ENCODE peak calls at places on chromosomes 4 and X, in seven cellular contexts. One of them, this sample, is unnamed.

GRCh38 chr4:121697626-121698025 is 846 bp upstream of the ANXA5 start:
- DNase-seq in effector memory CD4-positive, alpha-beta T cell: no peak
- DNase-seq in brain microvascular endothelial cell: no peak
- DNase-seq in tibial artery: no peak
- DNase-seq in cardiac muscle cell: no peak
- DNase-seq in body of pancreas: no peak
- DNase-seq in substantia nigra: no peak
- DNase-seq in this sample: no peak

GRCh38 chr4:184756399-184756798 is 22.5 kb upstream of the CENPU start:
- DNase-seq in effector memory CD4-positive, alpha-beta T cell: no peak
- DNase-seq in tibial artery: no peak
- DNase-seq in body of pancreas: no peak
- DNase-seq in brain microvascular endothelial cell: no peak
- DNase-seq in substantia nigra: no peak
- DNase-seq in cardiac muscle cell: no peak
- DNase-seq in this sample: no peak

GRCh38 chr4:155610143-155610542 is 56.5 kb upstream of the GUCY1A1 start:
- DNase-seq in body of pancreas: no peak
- DNase-seq in cardiac muscle cell: no peak
- DNase-seq in brain microvascular endothelial cell: no peak
- DNase-seq in effector memory CD4-positive, alpha-beta T cell: no peak
- DNase-seq in substantia nigra: no peak
- DNase-seq in tibial artery: no peak
- DNase-seq in this sample: no peak

GRCh38 chrX:155893513-155893912 is 12.4 kb downstream of the VAMP7 start:
- DNase-seq in cardiac muscle cell: no peak
- DNase-seq in substantia nigra: no peak
- DNase-seq in body of pancreas: no peak
- DNase-seq in tibial artery: no peak
- DNase-seq in brain microvascular endothelial cell: no peak
- DNase-seq in effector memory CD4-positive, alpha-beta T cell: no peak
- DNase-seq in this sample: no peak

GRCh38 chr4:8165374-8165896 is 6.8 kb upstream of the ABLIM2 start:
- DNase-seq in effector memory CD4-positive, alpha-beta T cell: no peak
- DNase-seq in brain microvascular endothelial cell: no peak
- DNase-seq in tibial artery: no peak
- DNase-seq in cardiac muscle cell: peak; percentile 74
- DNase-seq in substantia nigra: no peak
- DNase-seq in body of pancreas: no peak
- DNase-seq in this sample: no peak

GRCh38 chr4:158769175-158769831 is 477 bp downstream of the FNIP2 start:
- DNase-seq in brain microvascular endothelial cell: no peak
- DNase-seq in effector memory CD4-positive, alpha-beta T cell: peak; percentile 16
- DNase-seq in tibial artery: peak; percentile 72
- DNase-seq in body of pancreas: peak; percentile 39
- DNase-seq in substantia nigra: peak; percentile 13
- DNase-seq in cardiac muscle cell: peak; percentile 33
- DNase-seq in this sample: peak; percentile 42

GRCh38 chr4:184168406-184169019 is 49.2 kb downstream of the ENPP6 start:
- DNase-seq in body of pancreas: peak; percentile 76
- DNase-seq in cardiac muscle cell: peak; percentile 85
- DNase-seq in substantia nigra: peak; percentile 38
- DNase-seq in tibial artery: peak; percentile 79
- DNase-seq in brain microvascular endothelial cell: peak; percentile 36
- DNase-seq in effector memory CD4-positive, alpha-beta T cell: peak; percentile 12
- DNase-seq in this sample: peak; percentile 76

GRCh38 chr4:132809298-132810032 is 339.6 kb upstream of the PCDH10 start:
- DNase-seq in substantia nigra: no peak
- DNase-seq in cardiac muscle cell: peak; percentile 10
- DNase-seq in body of pancreas: no peak
- DNase-seq in brain microvascular endothelial cell: no peak
- DNase-seq in tibial artery: no peak
- DNase-seq in effector memory CD4-positive, alpha-beta T cell: no peak
- DNase-seq in this sample: no peak

GRCh38 chr4:174522183-174523002 is at the start of gene HPGD:
- DNase-seq in body of pancreas: peak; percentile 35
- DNase-seq in brain microvascular endothelial cell: no peak
- DNase-seq in tibial artery: peak; percentile 74
- DNase-seq in effector memory CD4-positive, alpha-beta T cell: peak; percentile 62
- DNase-seq in substantia nigra: peak; percentile 5
- DNase-seq in cardiac muscle cell: peak; percentile 76
- DNase-seq in this sample: peak; percentile 37

GRCh38 chrX:32877592-32877991 is 333.8 kb downstream of the DMD start:
- DNase-seq in substantia nigra: no peak
- DNase-seq in brain microvascular endothelial cell: peak; percentile 61
- DNase-seq in effector memory CD4-positive, alpha-beta T cell: no peak
- DNase-seq in body of pancreas: no peak
- DNase-seq in cardiac muscle cell: no peak
- DNase-seq in tibial artery: no peak
- DNase-seq in this sample: no peak

GRCh38 chr4:55355555-55355954 is 9.5 kb downstream of the SRD5A3 start:
- DNase-seq in tibial artery: no peak
- DNase-seq in substantia nigra: no peak
- DNase-seq in brain microvascular endothelial cell: no peak
- DNase-seq in effector memory CD4-positive, alpha-beta T cell: no peak
- DNase-seq in cardiac muscle cell: no peak
- DNase-seq in body of pancreas: no peak
- DNase-seq in this sample: no peak

GRCh38 chr4:55356991-55357461 is 11.0 kb downstream of the SRD5A3 start:
- DNase-seq in brain microvascular endothelial cell: peak; percentile 20
- DNase-seq in tibial artery: no peak
- DNase-seq in effector memory CD4-positive, alpha-beta T cell: no peak
- DNase-seq in cardiac muscle cell: no peak
- DNase-seq in substantia nigra: no peak
- DNase-seq in body of pancreas: no peak
- DNase-seq in this sample: no peak

GRCh38 chr4:55358668-55359067 is 12.6 kb downstream of the SRD5A3 start:
- DNase-seq in substantia nigra: no peak
- DNase-seq in effector memory CD4-positive, alpha-beta T cell: no peak
- DNase-seq in brain microvascular endothelial cell: peak; percentile 26
- DNase-seq in body of pancreas: no peak
- DNase-seq in tibial artery: no peak
- DNase-seq in cardiac muscle cell: no peak
- DNase-seq in this sample: no peak

GRCh38 chr4:55358246-55358645 is 12.2 kb downstream of the SRD5A3 start:
- DNase-seq in body of pancreas: no peak
- DNase-seq in tibial artery: no peak
- DNase-seq in substantia nigra: no peak
- DNase-seq in cardiac muscle cell: no peak
- DNase-seq in effector memory CD4-positive, alpha-beta T cell: no peak
- DNase-seq in brain microvascular endothelial cell: no peak
- DNase-seq in this sample: no peak

DNA sequence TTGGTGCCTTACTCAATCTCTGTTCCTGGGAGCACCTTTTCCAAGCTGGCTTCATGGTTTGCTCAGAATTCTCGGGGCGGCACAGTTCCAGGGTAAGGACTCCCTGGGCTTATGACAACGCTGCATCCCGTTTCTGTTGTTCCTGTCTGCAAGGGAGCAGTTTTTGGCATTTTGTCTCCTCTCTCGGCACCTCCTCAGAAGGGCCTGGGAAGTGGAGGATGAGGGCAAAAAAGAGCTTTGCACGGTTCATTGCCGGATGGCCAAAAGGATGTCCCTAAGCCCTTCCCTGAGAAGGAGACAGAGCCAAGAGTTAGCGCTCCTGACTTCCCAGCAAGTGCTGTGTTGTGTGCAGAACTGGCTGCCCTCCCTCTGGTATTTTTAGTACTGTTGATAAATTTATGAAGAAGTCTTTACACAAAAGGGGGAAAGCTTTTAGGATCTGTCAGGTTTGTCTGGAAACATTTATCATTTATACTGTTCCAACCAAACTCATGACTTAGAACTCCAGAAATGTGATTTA is 13.4 kb downstream of the SRD5A3 start:
- DNase-seq in tibial artery: peak; percentile 70
- DNase-seq in substantia nigra: no peak
- DNase-seq in cardiac muscle cell: no peak
- DNase-seq in brain microvascular endothelial cell: no peak
- DNase-seq in body of pancreas: no peak
- DNase-seq in effector memory CD4-positive, alpha-beta T cell: no peak
- DNase-seq in this sample: no peak
- H3K27ac ChIP-seq in tibial artery: peak overlapping the region; percentile 51
- H3K27ac ChIP-seq in substantia nigra: peak overlapping the region; percentile 66
- H3K27ac ChIP-seq in cardiac muscle cell: no peak overlapping the region
- H3K27ac ChIP-seq in brain microvascular endothelial cell: peak overlapping the region; percentile 59
- H3K27ac ChIP-seq in body of pancreas: no peak overlapping the region
- H3K27ac ChIP-seq in effector memory CD4-positive, alpha-beta T cell: no peak overlapping the region
- H3K27ac ChIP-seq in this sample: peak overlapping the region; percentile 80

DNA sequence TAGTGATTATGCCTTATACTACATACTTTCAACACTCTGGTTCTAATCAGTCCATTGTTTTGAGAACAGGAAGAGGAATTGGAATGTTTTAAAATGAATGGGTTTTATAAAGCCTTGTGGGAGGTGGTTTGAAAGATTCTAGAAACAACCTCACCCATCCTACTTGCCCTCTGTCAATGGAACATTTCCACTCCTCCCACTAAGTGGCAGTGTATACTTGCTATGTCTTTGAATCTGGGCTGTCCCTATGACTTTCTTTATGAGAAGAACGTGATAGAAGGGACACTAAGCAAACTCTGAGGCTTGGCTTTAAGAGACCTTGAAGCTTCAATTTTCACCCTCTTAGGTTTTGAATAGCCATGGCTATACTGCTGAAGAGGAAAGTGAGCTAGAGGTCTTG is 611.2 kb downstream of the PPP4R3C start:
- DNase-seq in tibial artery: no peak
- DNase-seq in brain microvascular endothelial cell: peak; percentile 23
- DNase-seq in substantia nigra: no peak
- DNase-seq in body of pancreas: no peak
- DNase-seq in effector memory CD4-positive, alpha-beta T cell: no peak
- DNase-seq in cardiac muscle cell: peak; percentile 40
- DNase-seq in this sample: no peak
- H3K27ac ChIP-seq in tibial artery: no peak overlapping the region
- H3K27ac ChIP-seq in brain microvascular endothelial cell: no peak overlapping the region
- H3K27ac ChIP-seq in substantia nigra: no peak overlapping the region
- H3K27ac ChIP-seq in body of pancreas: no peak overlapping the region
- H3K27ac ChIP-seq in effector memory CD4-positive, alpha-beta T cell: no peak overlapping the region
- H3K27ac ChIP-seq in cardiac muscle cell: no peak overlapping the region
- H3K27ac ChIP-seq in this sample: no peak overlapping the region

GRCh38 chr4:76571274-76571673 is 136.2 kb downstream of the SHROOM3 start:
- DNase-seq in brain microvascular endothelial cell: no peak
- DNase-seq in tibial artery: no peak
- DNase-seq in cardiac muscle cell: no peak
- DNase-seq in effector memory CD4-positive, alpha-beta T cell: no peak
- DNase-seq in body of pancreas: peak; percentile 40
- DNase-seq in substantia nigra: no peak
- DNase-seq in this sample: no peak

GRCh38 chr4:76569695-76570094 is 134.7 kb downstream of the SHROOM3 start:
- DNase-seq in tibial artery: no peak
- DNase-seq in body of pancreas: no peak
- DNase-seq in cardiac muscle cell: no peak
- DNase-seq in substantia nigra: no peak
- DNase-seq in brain microvascular endothelial cell: no peak
- DNase-seq in effector memory CD4-positive, alpha-beta T cell: no peak
- DNase-seq in this sample: no peak

GRCh38 chr4:76569225-76569624 is 134.2 kb downstream of the SHROOM3 start:
- DNase-seq in cardiac muscle cell: no peak
- DNase-seq in substantia nigra: no peak
- DNase-seq in tibial artery: no peak
- DNase-seq in brain microvascular endothelial cell: no peak
- DNase-seq in body of pancreas: no peak
- DNase-seq in effector memory CD4-positive, alpha-beta T cell: no peak
- DNase-seq in this sample: no peak

GRCh38 chr4:76570141-76570989 is 135.3 kb downstream of the SHROOM3 start:
- DNase-seq in body of pancreas: peak; percentile 70
- DNase-seq in effector memory CD4-positive, alpha-beta T cell: no peak
- DNase-seq in tibial artery: no peak
- DNase-seq in brain microvascular endothelial cell: peak; percentile 75
- DNase-seq in cardiac muscle cell: peak; percentile 69
- DNase-seq in substantia nigra: no peak
- DNase-seq in this sample: no peak

DNA sequence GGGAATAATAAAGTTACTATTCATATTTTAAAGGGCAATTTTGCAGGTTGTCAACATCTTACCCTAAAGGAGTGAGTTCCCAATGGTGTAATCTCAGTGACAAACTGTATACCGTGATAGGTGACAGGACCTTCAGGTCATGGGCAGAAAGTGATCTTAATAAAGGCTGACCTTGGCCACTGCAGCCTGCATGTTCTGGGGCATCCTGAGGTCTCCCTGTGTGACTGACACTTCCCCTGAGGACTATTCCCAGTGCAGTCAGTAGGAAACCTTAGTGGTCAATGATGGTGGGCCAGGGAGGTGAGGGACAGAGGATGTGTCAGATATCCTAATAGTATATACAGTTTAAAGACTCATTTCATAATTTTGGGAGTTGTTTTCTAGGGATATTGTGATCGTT is 137.2 kb downstream of the SHROOM3 start:
- DNase-seq in effector memory CD4-positive, alpha-beta T cell: no peak
- DNase-seq in substantia nigra: no peak
- DNase-seq in tibial artery: no peak
- DNase-seq in body of pancreas: no peak
- DNase-seq in cardiac muscle cell: no peak
- DNase-seq in brain microvascular endothelial cell: no peak
- DNase-seq in this sample: no peak
- H3K27ac ChIP-seq in effector memory CD4-positive, alpha-beta T cell: no peak overlapping the region
- H3K27ac ChIP-seq in substantia nigra: no peak overlapping the region
- H3K27ac ChIP-seq in tibial artery: no peak overlapping the region
- H3K27ac ChIP-seq in body of pancreas: no peak overlapping the region
- H3K27ac ChIP-seq in cardiac muscle cell: peak overlapping the region; percentile 8
- H3K27ac ChIP-seq in brain microvascular endothelial cell: no peak overlapping the region
- H3K27ac ChIP-seq in this sample: peak overlapping the region; percentile 41

GRCh38 chrX:113033966-113034680 is 193.5 kb upstream of the AMOT start:
- DNase-seq in tibial artery: no peak
- DNase-seq in effector memory CD4-positive, alpha-beta T cell: no peak
- DNase-seq in substantia nigra: no peak
- DNase-seq in cardiac muscle cell: no peak
- DNase-seq in body of pancreas: no peak
- DNase-seq in brain microvascular endothelial cell: no peak
- DNase-seq in this sample: no peak
- H3K27ac ChIP-seq in tibial artery: no peak overlapping the region
- H3K27ac ChIP-seq in effector memory CD4-positive, alpha-beta T cell: no peak overlapping the region
- H3K27ac ChIP-seq in substantia nigra: no peak overlapping the region
- H3K27ac ChIP-seq in cardiac muscle cell: no peak overlapping the region
- H3K27ac ChIP-seq in body of pancreas: no peak overlapping the region
- H3K27ac ChIP-seq in brain microvascular endothelial cell: no peak overlapping the region
- H3K27ac ChIP-seq in this sample: no peak overlapping the region

GRCh38 chr4:153427363-153428071 is 38.6 kb upstream of the TMEM131L start:
- DNase-seq in brain microvascular endothelial cell: no peak
- DNase-seq in effector memory CD4-positive, alpha-beta T cell: no peak
- DNase-seq in tibial artery: no peak
- DNase-seq in substantia nigra: no peak
- DNase-seq in cardiac muscle cell: no peak
- DNase-seq in body of pancreas: no peak
- DNase-seq in this sample: no peak
- H3K27ac ChIP-seq in brain microvascular endothelial cell: no peak overlapping the region
- H3K27ac ChIP-seq in effector memory CD4-positive, alpha-beta T cell: no peak overlapping the region
- H3K27ac ChIP-seq in tibial artery: peak overlapping the region; percentile 67
- H3K27ac ChIP-seq in substantia nigra: no peak overlapping the region
- H3K27ac ChIP-seq in cardiac muscle cell: no peak overlapping the region
- H3K27ac ChIP-seq in body of pancreas: no peak overlapping the region
- H3K27ac ChIP-seq in this sample: no peak overlapping the region

GRCh38 chr4:41142946-41143720 is 71.2 kb downstream of the APBB2 start:
- DNase-seq in cardiac muscle cell: no peak
- DNase-seq in body of pancreas: peak; percentile 43
- DNase-seq in effector memory CD4-positive, alpha-beta T cell: no peak
- DNase-seq in substantia nigra: no peak
- DNase-seq in tibial artery: peak; percentile 84
- DNase-seq in brain microvascular endothelial cell: peak; percentile 82
- DNase-seq in this sample: peak; percentile 28
- H3K27ac ChIP-seq in cardiac muscle cell: no peak overlapping the region
- H3K27ac ChIP-seq in body of pancreas: peak overlapping the region; percentile 77
- H3K27ac ChIP-seq in effector memory CD4-positive, alpha-beta T cell: no peak overlapping the region
- H3K27ac ChIP-seq in substantia nigra: peak overlapping the region; percentile 97
- H3K27ac ChIP-seq in tibial artery: peak overlapping the region; percentile 80
- H3K27ac ChIP-seq in brain microvascular endothelial cell: peak overlapping the region; percentile 92
- H3K27ac ChIP-seq in this sample: peak overlapping the region; percentile 88

This sample was measured in left ventricle myocardium inferior.